ENCODE peak calls at places on chromosome 1, in six cellular contexts. J is neural progenitor cell, Z is PC-9, L is AG10803, H is thoracic aorta, M is PC-3. I is an unnamed sample.

GRCh38 chr1:234781241-234782056 is 171.5 kb upstream of the IRF2BP2 start:
- DNase-seq in J (peak; percentile 13), Z (no peak), L (no peak), H (no peak), M (peak; percentile 13), I (no peak)

GRCh38 chr1:182174202-182174855 is 112.8 kb upstream of the ZNF648 start:
- DNase-seq in J (no peak), Z (no peak), L (no peak), H (no peak), M (no peak), I (no peak)

GRCh38 chr1:16250547-16251251 is 13.7 kb upstream of the CPLANE2 start:
- DNase-seq in J (no peak), Z (no peak), L (peak; percentile 84), H (no peak), M (no peak), I (peak; percentile 42)

GRCh38 chr1:15620155-15620545 is 2.9 kb downstream of the DDI2 start:
- DNase-seq in J (no peak), Z (peak; percentile 25), L (peak; percentile 40), H (no peak), M (peak; percentile 84), I (peak; percentile 59)

GRCh38 chr1:226586116-226586515 is 37.6 kb downstream of the STUM start:
- DNase-seq in J (no peak), Z (no peak), L (no peak), H (no peak), M (no peak), I (no peak)

GRCh38 chr1:196997428-196997827 is 20.1 kb downstream of the CFHR5 start:
- DNase-seq in J (no peak), Z (no peak), L (peak; percentile 74), H (no peak), M (peak; percentile 11), I (no peak)

GRCh38 chr1:77670330-77670729 is 12.1 kb downstream of the ZZZ3 start:
- DNase-seq in J (no peak), Z (no peak), L (no peak), H (no peak), M (no peak), I (no peak)

GRCh38 chr1:2597441-2598328 is 11.1 kb downstream of the PRXL2B start:
- DNase-seq in J (no peak), Z (peak; percentile 41), L (no peak), H (no peak), M (no peak), I (no peak)

DNA sequence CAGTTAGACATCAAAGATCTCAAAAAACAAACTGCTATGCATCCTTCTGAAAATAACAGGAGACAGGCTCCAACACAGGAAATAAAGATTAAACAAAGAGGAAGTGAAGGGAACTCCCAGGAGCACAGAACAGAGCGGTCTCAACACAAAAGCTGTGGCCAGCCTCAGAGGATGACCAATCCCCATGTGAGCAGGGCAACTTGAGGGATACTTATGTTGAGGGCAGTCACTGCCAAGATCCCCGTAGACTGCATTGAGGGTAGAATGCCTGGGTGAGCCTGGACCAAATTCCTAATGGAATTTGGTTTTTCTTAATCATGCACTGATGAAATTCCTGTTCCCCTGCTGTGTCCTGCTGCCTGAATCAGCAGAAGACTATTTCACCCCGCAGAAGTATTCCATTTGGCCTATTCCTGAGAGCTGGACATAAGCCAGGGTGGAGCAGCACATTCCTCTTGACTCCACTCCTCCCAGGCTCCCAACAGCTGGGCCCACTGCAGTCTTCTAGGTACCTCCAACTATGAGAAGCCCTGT is 49.0 kb downstream of the JAK1 start:
- DNase-seq in J (peak; percentile 12), Z (peak; percentile 74), L (peak; percentile 100), H (peak; percentile 28), M (peak; percentile 85), I (peak; percentile 98)
- H3K4me3 ChIP-seq in J (no peak overlapping the region), Z (peak overlapping the region; percentile 4), L (peak overlapping the region; percentile 7), H (peak overlapping the region; percentile 2), M (no peak overlapping the region), I (no peak overlapping the region)

GRCh38 chr1:160414836-160415235 is 14.5 kb downstream of the VANGL2 start:
- DNase-seq in J (no peak), Z (no peak), L (no peak), H (no peak), M (no peak), I (no peak)
- TF ChIP-seq CTCF in J (no peak), Z (no peak), L (no peak), H (no peak), M (no peak), I (no peak)

GRCh38 chr1:156524985-156525590 is 24.5 kb upstream of the MEF2D start:
- DNase-seq in J (no peak), Z (no peak), L (no peak), H (no peak), M (no peak), I (no peak)
- H3K4me3 ChIP-seq in J (no peak overlapping the region), Z (no peak overlapping the region), L (no peak overlapping the region), H (peak overlapping the region; percentile 35), M (no peak overlapping the region), I (no peak overlapping the region)

GRCh38 chr1:4797429-4797828 is 143.0 kb downstream of the AJAP1 start:
- DNase-seq in J (no peak), Z (no peak), L (no peak), H (no peak), M (no peak), I (no peak)
- TF ChIP-seq CTCF in J (no peak), Z (no peak), L (no peak), H (no peak), M (no peak), I (no peak)

GRCh38 chr1:202146993-202147392 is 2.5 kb upstream of the ARL8A start:
- DNase-seq in J (no peak), Z (no peak), L (no peak), H (no peak), M (no peak), I (no peak)

GRCh38 chr1:202146279-202146678 is 1.7 kb upstream of the ARL8A start:
- DNase-seq in J (no peak), Z (no peak), L (no peak), H (no peak), M (no peak), I (no peak)

GRCh38 chr1:202144510-202145324 is at the start of gene ARL8A:
- DNase-seq in J (peak; percentile 87), Z (peak; percentile 58), L (peak; percentile 38), H (no peak), M (peak; percentile 49), I (peak; percentile 79)

GRCh38 chr1:202143768-202144509 is 598 bp downstream of the ARL8A start:
- DNase-seq in J (peak; percentile 62), Z (no peak), L (no peak), H (no peak), M (no peak), I (peak; percentile 43)

GRCh38 chr1:202145325-202146140 is 996 bp upstream of the ARL8A start:
- DNase-seq in J (no peak), Z (no peak), L (no peak), H (no peak), M (no peak), I (no peak)
- H3K4me3 ChIP-seq in J (peak overlapping the region; percentile 92), Z (peak overlapping the region; percentile 95), L (peak overlapping the region; percentile 69), H (peak overlapping the region; percentile 93), M (peak overlapping the region; percentile 84), I (peak overlapping the region; percentile 93)

DNA sequence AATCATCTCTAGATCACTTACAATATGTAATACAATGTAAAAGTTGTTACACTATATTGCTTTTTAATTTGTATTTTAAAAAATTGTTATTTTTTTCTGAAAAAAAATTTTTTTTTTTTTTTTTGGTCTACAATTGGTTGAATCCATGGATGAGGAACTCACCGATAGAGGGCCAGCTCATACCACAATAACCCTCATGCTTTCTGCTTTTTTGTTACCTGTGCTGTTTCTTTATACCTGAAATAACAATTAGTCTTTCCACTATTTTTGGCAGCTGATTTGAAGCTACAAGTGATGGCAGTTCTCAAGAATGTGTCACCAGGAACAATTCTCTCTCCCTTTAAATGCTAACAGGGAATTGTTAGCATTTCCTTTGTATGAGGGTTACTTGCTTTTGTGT is 12.0 kb downstream of the SMG7 start:
- DNase-seq in J (no peak), Z (no peak), L (no peak), H (no peak), M (no peak), I (no peak)
- TF ChIP-seq CTCF in J (peak; percentile 34), Z (no peak), L (no peak), H (no peak), M (no peak), I (no peak)

DNA sequence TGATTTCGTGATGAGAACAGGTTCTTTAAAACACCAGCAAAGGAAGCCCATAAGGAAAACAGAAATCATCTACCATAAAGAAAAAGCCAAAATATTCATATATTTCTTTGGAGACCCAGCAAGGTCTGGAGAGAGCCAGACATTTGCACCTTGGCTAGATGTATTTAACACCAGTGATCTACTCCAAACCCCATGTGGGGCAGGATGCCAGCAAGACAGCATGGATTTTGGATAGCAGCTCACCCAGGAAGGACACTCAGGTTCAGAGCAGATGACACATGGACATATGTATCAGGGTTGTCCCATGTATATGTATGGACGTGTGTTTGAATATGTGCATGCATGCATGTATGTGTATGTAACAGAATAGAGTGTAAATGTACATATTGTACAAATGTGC is 73.7 kb upstream of the KAZN start:
- DNase-seq in J (no peak), Z (no peak), L (no peak), H (no peak), M (no peak), I (no peak)
- H3K4me3 ChIP-seq in J (no peak overlapping the region), Z (no peak overlapping the region), L (no peak overlapping the region), H (no peak overlapping the region), M (no peak overlapping the region), I (no peak overlapping the region)

GRCh38 chr1:97529600-97529999 is 391.2 kb downstream of the DPYD start:
- DNase-seq in J (no peak), Z (no peak), L (no peak), H (no peak), M (no peak), I (no peak)
- TF ChIP-seq CTCF in J (no peak), Z (no peak), L (no peak), H (no peak), M (no peak), I (no peak)

I was measured in foreskin fibroblast.